ENCODE peak calls at places on chromosome 20, in nine cellular contexts. One of them, this sample, is unnamed.

GRCh38 chr20:55792049-55792448 is 213.3 kb downstream of the CBLN4 start:
- DNase-seq in stimulated activated CD4-positive, alpha-beta T cell treated with anti-CD3 and anti-CD28 coated beads, Interleukin-15, amount 100 ng/mL, for 24 hours: no peak
- DNase-seq in choroid plexus epithelial cell: no peak
- DNase-seq in right lobe of liver: no peak
- DNase-seq in activated CD8-positive, alpha-beta memory T cell treated with anti-CD3 and anti-CD28 coated beads, Interleukin-2, amount 50 U/mL, for 4 hours: no peak
- DNase-seq in SK-N-SH: no peak
- DNase-seq in fibroblast of mammary gland: no peak
- DNase-seq in fibroblast of lung: no peak
- DNase-seq in cardiac muscle cell: no peak
- DNase-seq in this sample: no peak

GRCh38 chr20:46784450-46785127 is 75.1 kb downstream of the SLC2A10 start:
- DNase-seq in right lobe of liver: no peak
- DNase-seq in choroid plexus epithelial cell: peak
- DNase-seq in cardiac muscle cell: peak
- DNase-seq in fibroblast of mammary gland: peak
- DNase-seq in activated CD8-positive, alpha-beta memory T cell treated with anti-CD3 and anti-CD28 coated beads, Interleukin-2, amount 50 U/mL, for 4 hours: no peak
- DNase-seq in stimulated activated CD4-positive, alpha-beta T cell treated with anti-CD3 and anti-CD28 coated beads, Interleukin-15, amount 100 ng/mL, for 24 hours: no peak
- DNase-seq in fibroblast of lung: peak
- DNase-seq in SK-N-SH: no peak
- DNase-seq in this sample: peak

GRCh38 chr20:56513096-56513806 is 11.3 kb upstream of the FAM209A start:
- DNase-seq in fibroblast of mammary gland: no peak
- DNase-seq in right lobe of liver: no peak
- DNase-seq in cardiac muscle cell: no peak
- DNase-seq in activated CD8-positive, alpha-beta memory T cell treated with anti-CD3 and anti-CD28 coated beads, Interleukin-2, amount 50 U/mL, for 4 hours: no peak
- DNase-seq in SK-N-SH: no peak
- DNase-seq in stimulated activated CD4-positive, alpha-beta T cell treated with anti-CD3 and anti-CD28 coated beads, Interleukin-15, amount 100 ng/mL, for 24 hours: no peak
- DNase-seq in fibroblast of lung: peak
- DNase-seq in choroid plexus epithelial cell: no peak
- DNase-seq in this sample: no peak

GRCh38 chr20:53940883-53941546 is 129.4 kb downstream of the BCAS1 start:
- DNase-seq in activated CD8-positive, alpha-beta memory T cell treated with anti-CD3 and anti-CD28 coated beads, Interleukin-2, amount 50 U/mL, for 4 hours: no peak
- DNase-seq in SK-N-SH: no peak
- DNase-seq in stimulated activated CD4-positive, alpha-beta T cell treated with anti-CD3 and anti-CD28 coated beads, Interleukin-15, amount 100 ng/mL, for 24 hours: no peak
- DNase-seq in fibroblast of mammary gland: peak
- DNase-seq in choroid plexus epithelial cell: peak
- DNase-seq in right lobe of liver: no peak
- DNase-seq in fibroblast of lung: peak
- DNase-seq in cardiac muscle cell: peak
- DNase-seq in this sample: peak

GRCh38 chr20:48017992-48018391 is 232.7 kb upstream of the SULF2 start:
- DNase-seq in activated CD8-positive, alpha-beta memory T cell treated with anti-CD3 and anti-CD28 coated beads, Interleukin-2, amount 50 U/mL, for 4 hours: no peak
- DNase-seq in cardiac muscle cell: no peak
- DNase-seq in SK-N-SH: no peak
- DNase-seq in stimulated activated CD4-positive, alpha-beta T cell treated with anti-CD3 and anti-CD28 coated beads, Interleukin-15, amount 100 ng/mL, for 24 hours: no peak
- DNase-seq in fibroblast of lung: no peak
- DNase-seq in fibroblast of mammary gland: no peak
- DNase-seq in choroid plexus epithelial cell: no peak
- DNase-seq in right lobe of liver: no peak
- DNase-seq in this sample: no peak

GRCh38 chr20:48782073-48782472 is 45.7 kb downstream of the PREX1 start:
- DNase-seq in activated CD8-positive, alpha-beta memory T cell treated with anti-CD3 and anti-CD28 coated beads, Interleukin-2, amount 50 U/mL, for 4 hours: no peak
- DNase-seq in stimulated activated CD4-positive, alpha-beta T cell treated with anti-CD3 and anti-CD28 coated beads, Interleukin-15, amount 100 ng/mL, for 24 hours: no peak
- DNase-seq in choroid plexus epithelial cell: no peak
- DNase-seq in fibroblast of mammary gland: no peak
- DNase-seq in fibroblast of lung: no peak
- DNase-seq in right lobe of liver: no peak
- DNase-seq in SK-N-SH: no peak
- DNase-seq in cardiac muscle cell: no peak
- DNase-seq in this sample: no peak

GRCh38 chr20:13290724-13291123 is 69.7 kb downstream of the ISM1 start:
- DNase-seq in choroid plexus epithelial cell: no peak
- DNase-seq in SK-N-SH: no peak
- DNase-seq in stimulated activated CD4-positive, alpha-beta T cell treated with anti-CD3 and anti-CD28 coated beads, Interleukin-15, amount 100 ng/mL, for 24 hours: no peak
- DNase-seq in fibroblast of mammary gland: no peak
- DNase-seq in right lobe of liver: no peak
- DNase-seq in activated CD8-positive, alpha-beta memory T cell treated with anti-CD3 and anti-CD28 coated beads, Interleukin-2, amount 50 U/mL, for 4 hours: no peak
- DNase-seq in cardiac muscle cell: no peak
- DNase-seq in fibroblast of lung: no peak
- DNase-seq in this sample: no peak

GRCh38 chr20:50567860-50568548 is 57.8 kb downstream of the PTPN1 start:
- DNase-seq in activated CD8-positive, alpha-beta memory T cell treated with anti-CD3 and anti-CD28 coated beads, Interleukin-2, amount 50 U/mL, for 4 hours: no peak
- DNase-seq in fibroblast of lung: no peak
- DNase-seq in fibroblast of mammary gland: no peak
- DNase-seq in choroid plexus epithelial cell: no peak
- DNase-seq in right lobe of liver: no peak
- DNase-seq in SK-N-SH: no peak
- DNase-seq in cardiac muscle cell: no peak
- DNase-seq in stimulated activated CD4-positive, alpha-beta T cell treated with anti-CD3 and anti-CD28 coated beads, Interleukin-15, amount 100 ng/mL, for 24 hours: peak
- DNase-seq in this sample: no peak

GRCh38 chr20:45944965-45945677 is 10.6 kb downstream of the PCIF1 start:
- DNase-seq in stimulated activated CD4-positive, alpha-beta T cell treated with anti-CD3 and anti-CD28 coated beads, Interleukin-15, amount 100 ng/mL, for 24 hours: no peak
- DNase-seq in fibroblast of lung: no peak
- DNase-seq in right lobe of liver: no peak
- DNase-seq in SK-N-SH: no peak
- DNase-seq in activated CD8-positive, alpha-beta memory T cell treated with anti-CD3 and anti-CD28 coated beads, Interleukin-2, amount 50 U/mL, for 4 hours: no peak
- DNase-seq in fibroblast of mammary gland: no peak
- DNase-seq in cardiac muscle cell: no peak
- DNase-seq in choroid plexus epithelial cell: no peak
- DNase-seq in this sample: no peak

GRCh38 chr20:49634116-49634515 is 66.2 kb upstream of the PTGIS start:
- DNase-seq in stimulated activated CD4-positive, alpha-beta T cell treated with anti-CD3 and anti-CD28 coated beads, Interleukin-15, amount 100 ng/mL, for 24 hours: no peak
- DNase-seq in cardiac muscle cell: no peak
- DNase-seq in fibroblast of lung: no peak
- DNase-seq in right lobe of liver: no peak
- DNase-seq in fibroblast of mammary gland: no peak
- DNase-seq in choroid plexus epithelial cell: no peak
- DNase-seq in activated CD8-positive, alpha-beta memory T cell treated with anti-CD3 and anti-CD28 coated beads, Interleukin-2, amount 50 U/mL, for 4 hours: no peak
- DNase-seq in SK-N-SH: no peak
- DNase-seq in this sample: no peak

GRCh38 chr20:41309817-41310216 is 7.7 kb downstream of the ZHX3 start:
- DNase-seq in activated CD8-positive, alpha-beta memory T cell treated with anti-CD3 and anti-CD28 coated beads, Interleukin-2, amount 50 U/mL, for 4 hours: no peak
- DNase-seq in right lobe of liver: no peak
- DNase-seq in fibroblast of mammary gland: peak
- DNase-seq in stimulated activated CD4-positive, alpha-beta T cell treated with anti-CD3 and anti-CD28 coated beads, Interleukin-15, amount 100 ng/mL, for 24 hours: no peak
- DNase-seq in SK-N-SH: no peak
- DNase-seq in fibroblast of lung: peak
- DNase-seq in choroid plexus epithelial cell: peak
- DNase-seq in cardiac muscle cell: peak
- DNase-seq in this sample: peak

GRCh38 chr20:40636486-40636885 is 52.5 kb downstream of the MAFB start:
- DNase-seq in activated CD8-positive, alpha-beta memory T cell treated with anti-CD3 and anti-CD28 coated beads, Interleukin-2, amount 50 U/mL, for 4 hours: no peak
- DNase-seq in fibroblast of mammary gland: no peak
- DNase-seq in SK-N-SH: no peak
- DNase-seq in cardiac muscle cell: no peak
- DNase-seq in fibroblast of lung: no peak
- DNase-seq in choroid plexus epithelial cell: no peak
- DNase-seq in right lobe of liver: no peak
- DNase-seq in stimulated activated CD4-positive, alpha-beta T cell treated with anti-CD3 and anti-CD28 coated beads, Interleukin-15, amount 100 ng/mL, for 24 hours: no peak
- DNase-seq in this sample: no peak

GRCh38 chr20:42646250-42646649 is 543.5 kb downstream of the PTPRT start:
- DNase-seq in cardiac muscle cell: no peak
- DNase-seq in activated CD8-positive, alpha-beta memory T cell treated with anti-CD3 and anti-CD28 coated beads, Interleukin-2, amount 50 U/mL, for 4 hours: no peak
- DNase-seq in fibroblast of lung: no peak
- DNase-seq in fibroblast of mammary gland: no peak
- DNase-seq in stimulated activated CD4-positive, alpha-beta T cell treated with anti-CD3 and anti-CD28 coated beads, Interleukin-15, amount 100 ng/mL, for 24 hours: no peak
- DNase-seq in right lobe of liver: no peak
- DNase-seq in choroid plexus epithelial cell: no peak
- DNase-seq in SK-N-SH: no peak
- DNase-seq in this sample: no peak

GRCh38 chr20:41140226-41141133 is 3.1 kb downstream of the PLCG1 start:
- DNase-seq in fibroblast of lung: no peak
- DNase-seq in stimulated activated CD4-positive, alpha-beta T cell treated with anti-CD3 and anti-CD28 coated beads, Interleukin-15, amount 100 ng/mL, for 24 hours: peak
- DNase-seq in fibroblast of mammary gland: no peak
- DNase-seq in activated CD8-positive, alpha-beta memory T cell treated with anti-CD3 and anti-CD28 coated beads, Interleukin-2, amount 50 U/mL, for 4 hours: no peak
- DNase-seq in SK-N-SH: no peak
- DNase-seq in choroid plexus epithelial cell: no peak
- DNase-seq in right lobe of liver: no peak
- DNase-seq in cardiac muscle cell: no peak
- DNase-seq in this sample: no peak

GRCh38 chr20:8043687-8044278 is 24.2 kb upstream of the TMX4 start:
- DNase-seq in fibroblast of mammary gland: peak
- DNase-seq in right lobe of liver: no peak
- DNase-seq in activated CD8-positive, alpha-beta memory T cell treated with anti-CD3 and anti-CD28 coated beads, Interleukin-2, amount 50 U/mL, for 4 hours: no peak
- DNase-seq in fibroblast of lung: peak
- DNase-seq in choroid plexus epithelial cell: peak
- DNase-seq in cardiac muscle cell: peak
- DNase-seq in stimulated activated CD4-positive, alpha-beta T cell treated with anti-CD3 and anti-CD28 coated beads, Interleukin-15, amount 100 ng/mL, for 24 hours: peak
- DNase-seq in SK-N-SH: peak
- DNase-seq in this sample: peak

This sample was measured in ELR.